ENCODE peak calls at places on chromosomes 7 and 10, in five cellular contexts. One of them, this sample, is unnamed.

GRCh38 chr10:51910189-51910588 is 210.8 kb upstream of the CSTF2T start:
- DNase-seq in body of pancreas: no peak
- DNase-seq in lung: no peak
- DNase-seq in foreskin fibroblast: peak; percentile 11
- DNase-seq in mammary epithelial cell: no peak
- DNase-seq in this sample: no peak

GRCh38 chr7:92092210-92092609 is 42.1 kb downstream of the CYP51A1 start:
- DNase-seq in body of pancreas: no peak
- DNase-seq in lung: no peak
- DNase-seq in foreskin fibroblast: no peak
- DNase-seq in mammary epithelial cell: no peak
- DNase-seq in this sample: no peak

GRCh38 chr7:47581442-47581820 is 480 bp downstream of the TNS3 start:
- DNase-seq in body of pancreas: peak; percentile 61
- DNase-seq in lung: no peak
- DNase-seq in foreskin fibroblast: peak; percentile 34
- DNase-seq in mammary epithelial cell: no peak
- DNase-seq in this sample: no peak

GRCh38 chr10:28408237-28408777 is 105.4 kb upstream of the MPP7 start:
- DNase-seq in body of pancreas: no peak
- DNase-seq in lung: no peak
- DNase-seq in foreskin fibroblast: no peak
- DNase-seq in mammary epithelial cell: no peak
- DNase-seq in this sample: no peak

GRCh38 chr10:36188461-36188860 is 546.4 kb upstream of the FZD8 start:
- DNase-seq in body of pancreas: no peak
- DNase-seq in lung: no peak
- DNase-seq in foreskin fibroblast: no peak
- DNase-seq in mammary epithelial cell: no peak
- DNase-seq in this sample: no peak

GRCh38 chr10:76911184-76911583 is 726.4 kb downstream of the KCNMA1 start:
- DNase-seq in body of pancreas: peak; percentile 40
- DNase-seq in lung: no peak
- DNase-seq in foreskin fibroblast: no peak
- DNase-seq in mammary epithelial cell: no peak
- DNase-seq in this sample: no peak

GRCh38 chr10:126876456-126876855 is 28.8 kb upstream of the DOCK1 start:
- DNase-seq in body of pancreas: no peak
- DNase-seq in lung: no peak
- DNase-seq in foreskin fibroblast: no peak
- DNase-seq in mammary epithelial cell: no peak
- DNase-seq in this sample: no peak

GRCh38 chr10:81873932-81874816 is 820 bp upstream of the NRG3 start:
- DNase-seq in body of pancreas: peak; percentile 81
- DNase-seq in lung: peak; percentile 68
- DNase-seq in foreskin fibroblast: peak; percentile 69
- DNase-seq in mammary epithelial cell: peak; percentile 12
- DNase-seq in this sample: peak; percentile 43

GRCh38 chr7:192035-192649 is at the start of gene FAM20C:
- DNase-seq in body of pancreas: peak; percentile 88
- DNase-seq in lung: peak; percentile 77
- DNase-seq in foreskin fibroblast: peak; percentile 98
- DNase-seq in mammary epithelial cell: peak; percentile 81
- DNase-seq in this sample: no peak

GRCh38 chr10:58950618-58951017 is 225.8 kb upstream of the PHYHIPL start:
- DNase-seq in body of pancreas: no peak
- DNase-seq in lung: no peak
- DNase-seq in foreskin fibroblast: peak; percentile 64
- DNase-seq in mammary epithelial cell: peak; percentile 47
- DNase-seq in this sample: no peak

GRCh38 chr7:24706211-24707165 is 50.8 kb downstream of the GSDME start:
- DNase-seq in body of pancreas: no peak
- DNase-seq in lung: no peak
- DNase-seq in foreskin fibroblast: no peak
- DNase-seq in mammary epithelial cell: no peak
- DNase-seq in this sample: no peak

GRCh38 chr7:27144799-27145166 is 1.3 kb upstream of the HOXA5 start:
- DNase-seq in body of pancreas: no peak
- DNase-seq in lung: no peak
- DNase-seq in foreskin fibroblast: no peak
- DNase-seq in mammary epithelial cell: peak; percentile 62
- DNase-seq in this sample: no peak

GRCh38 chr7:94410471-94411466 is 16.1 kb downstream of the COL1A2 start:
- DNase-seq in body of pancreas: no peak
- DNase-seq in lung: no peak
- DNase-seq in foreskin fibroblast: no peak
- DNase-seq in mammary epithelial cell: no peak
- DNase-seq in this sample: no peak

GRCh38 chr7:66640802-66641525 is 12.3 kb downstream of the KCTD7 start:
- DNase-seq in body of pancreas: no peak
- DNase-seq in lung: no peak
- DNase-seq in foreskin fibroblast: no peak
- DNase-seq in mammary epithelial cell: no peak
- DNase-seq in this sample: peak; percentile 86

GRCh38 chr7:46960974-46961373 is 620.9 kb downstream of the TNS3 start:
- DNase-seq in body of pancreas: no peak
- DNase-seq in lung: no peak
- DNase-seq in foreskin fibroblast: no peak
- DNase-seq in mammary epithelial cell: no peak
- DNase-seq in this sample: no peak

GRCh38 chr10:73848821-73849489 is 25.4 kb downstream of the CAMK2G start:
- DNase-seq in body of pancreas: peak; percentile 89
- DNase-seq in lung: peak; percentile 83
- DNase-seq in foreskin fibroblast: peak; percentile 90
- DNase-seq in mammary epithelial cell: peak; percentile 55
- DNase-seq in this sample: no peak

GRCh38 chr10:114311023-114311422 is 72.0 kb downstream of the VWA2 start:
- DNase-seq in body of pancreas: no peak
- DNase-seq in lung: no peak
- DNase-seq in foreskin fibroblast: no peak
- DNase-seq in mammary epithelial cell: no peak
- DNase-seq in this sample: no peak

GRCh38 chr7:66296001-66296521 is 90.9 kb downstream of the TPST1 start:
- DNase-seq in body of pancreas: no peak
- DNase-seq in lung: no peak
- DNase-seq in foreskin fibroblast: peak; percentile 26
- DNase-seq in mammary epithelial cell: no peak
- DNase-seq in this sample: no peak

GRCh38 chr7:98982686-98983085 is 104.4 kb downstream of the TRRAP start:
- DNase-seq in body of pancreas: no peak
- DNase-seq in lung: no peak
- DNase-seq in foreskin fibroblast: no peak
- DNase-seq in mammary epithelial cell: no peak
- DNase-seq in this sample: no peak

GRCh38 chr10:78973901-78974408 is 94.8 kb upstream of the ZMIZ1 start:
- DNase-seq in body of pancreas: peak; percentile 79
- DNase-seq in lung: peak; percentile 69
- DNase-seq in foreskin fibroblast: peak; percentile 68
- DNase-seq in mammary epithelial cell: no peak
- DNase-seq in this sample: peak; percentile 52

GRCh38 chr10:32146166-32146565 is 89.9 kb upstream of the KIF5B start:
- DNase-seq in body of pancreas: no peak
- DNase-seq in lung: no peak
- DNase-seq in foreskin fibroblast: no peak
- DNase-seq in mammary epithelial cell: no peak
- DNase-seq in this sample: no peak

GRCh38 chr7:1975581-1975980 is 257.2 kb downstream of the MAD1L1 start:
- DNase-seq in body of pancreas: no peak
- DNase-seq in lung: no peak
- DNase-seq in foreskin fibroblast: no peak
- DNase-seq in mammary epithelial cell: no peak
- DNase-seq in this sample: no peak

GRCh38 chr7:7718461-7718860 is at the start of gene RPA3:
- DNase-seq in body of pancreas: no peak
- DNase-seq in lung: no peak
- DNase-seq in foreskin fibroblast: no peak
- DNase-seq in mammary epithelial cell: no peak
- DNase-seq in this sample: no peak

GRCh38 chr7:27210441-27211083 is 10.7 kb upstream of the HOXA13 start:
- DNase-seq in body of pancreas: peak; percentile 56
- DNase-seq in lung: no peak
- DNase-seq in foreskin fibroblast: peak; percentile 70
- DNase-seq in mammary epithelial cell: peak; percentile 20
- DNase-seq in this sample: no peak

DNA sequence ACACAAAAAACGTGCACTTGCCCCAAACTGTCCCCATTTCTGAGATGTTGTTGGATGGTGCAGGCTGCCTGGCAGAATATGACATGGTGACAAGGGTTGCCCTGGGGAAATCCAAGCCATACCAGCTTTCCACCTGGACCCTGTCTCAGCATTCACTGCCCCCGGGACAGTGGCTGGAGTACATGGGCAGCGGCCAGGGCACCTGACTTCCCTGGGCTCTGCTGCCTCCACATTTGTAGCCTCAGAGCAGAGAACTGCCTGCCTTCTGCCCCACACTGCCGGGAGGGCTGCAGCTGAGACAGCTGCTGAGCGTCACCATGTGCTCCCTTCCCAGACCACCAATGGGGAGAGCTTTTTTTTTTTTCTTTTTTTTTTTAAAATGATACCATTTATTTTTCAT is 222.9 kb upstream of the ZNF32 start:
- DNase-seq in body of pancreas: no peak
- DNase-seq in lung: no peak
- DNase-seq in foreskin fibroblast: no peak
- DNase-seq in mammary epithelial cell: no peak
- DNase-seq in this sample: no peak
- H3K4me3 ChIP-seq in body of pancreas: no peak overlapping the region
- H3K4me3 ChIP-seq in lung: no peak overlapping the region
- H3K4me3 ChIP-seq in foreskin fibroblast: no peak overlapping the region
- H3K4me3 ChIP-seq in mammary epithelial cell: no peak overlapping the region
- H3K4me3 ChIP-seq in this sample: no peak overlapping the region

GRCh38 chr7:29342761-29343160 is 148.2 kb downstream of the CHN2 start:
- DNase-seq in body of pancreas: no peak
- DNase-seq in lung: no peak
- DNase-seq in foreskin fibroblast: no peak
- DNase-seq in mammary epithelial cell: peak; percentile 62
- DNase-seq in this sample: no peak
- TF ChIP-seq CTCF in body of pancreas: no peak
- TF ChIP-seq CTCF in lung: no peak
- TF ChIP-seq CTCF in foreskin fibroblast: no peak
- TF ChIP-seq CTCF in mammary epithelial cell: no peak
- TF ChIP-seq CTCF in this sample: no peak

DNA sequence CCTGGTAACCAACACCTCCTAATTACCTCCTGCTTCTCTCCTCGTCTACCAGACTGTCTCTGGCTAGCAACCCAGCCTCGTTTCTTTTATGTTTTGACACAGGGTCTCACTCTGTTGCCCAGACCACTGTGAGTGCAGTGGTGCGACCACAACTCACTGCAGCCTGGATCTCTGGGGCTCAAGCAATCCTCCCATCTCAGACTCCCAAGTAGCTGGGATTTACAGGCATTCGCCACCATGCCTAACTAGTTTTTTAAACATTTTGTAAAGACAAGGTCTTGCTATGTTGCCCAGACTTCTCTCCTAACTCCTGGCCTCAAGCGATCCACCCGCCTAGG is 10.2 kb downstream of the TNRC18 start:
- DNase-seq in body of pancreas: no peak
- DNase-seq in lung: no peak
- DNase-seq in foreskin fibroblast: no peak
- DNase-seq in mammary epithelial cell: no peak
- DNase-seq in this sample: no peak
- H3K4me3 ChIP-seq in body of pancreas: no peak overlapping the region
- H3K4me3 ChIP-seq in lung: no peak overlapping the region
- H3K4me3 ChIP-seq in foreskin fibroblast: no peak overlapping the region
- H3K4me3 ChIP-seq in mammary epithelial cell: no peak overlapping the region
- H3K4me3 ChIP-seq in this sample: no peak overlapping the region

DNA sequence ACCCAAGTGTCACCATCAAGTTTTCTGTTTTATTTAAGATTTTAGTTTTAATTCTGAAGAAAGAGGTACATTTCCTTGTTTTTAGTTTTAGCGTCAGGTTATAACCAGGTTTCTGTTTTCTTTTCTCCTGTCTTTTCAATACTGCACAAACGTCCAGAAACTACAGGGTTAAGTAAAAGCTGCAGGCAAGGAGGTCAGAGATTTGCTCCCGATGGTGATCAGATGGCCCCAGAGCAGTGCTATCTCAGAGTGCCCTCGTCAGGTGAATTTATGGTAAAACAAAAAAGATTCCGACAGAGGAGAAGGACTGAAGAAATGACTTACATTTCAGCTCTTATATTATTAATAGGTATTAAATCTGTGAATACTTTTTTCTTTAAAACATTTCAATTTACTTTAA is 128.2 kb downstream of the STRA8 start:
- DNase-seq in body of pancreas: no peak
- DNase-seq in lung: no peak
- DNase-seq in foreskin fibroblast: no peak
- DNase-seq in mammary epithelial cell: no peak
- DNase-seq in this sample: no peak
- TF ChIP-seq CTCF in body of pancreas: no peak
- TF ChIP-seq CTCF in lung: no peak
- TF ChIP-seq CTCF in foreskin fibroblast: no peak
- TF ChIP-seq CTCF in mammary epithelial cell: no peak
- TF ChIP-seq CTCF in this sample: no peak

This sample was measured in LNCaP clone FGC.